ENCODE peak calls at places on chromosomes 13 and 19, in five cellular contexts. One of them, this sample, is unnamed.
A peak's percentile ranks its signal among the peaks of the same experiment; 100 is the strongest.

GRCh38 chr13:107447591-107447990 is 767.7 kb downstream of the LIG4 start:
- DNase-seq in breast epithelium: no peak
- DNase-seq in NB4: no peak
- DNase-seq in tibial nerve: no peak
- DNase-seq in transverse colon: no peak
- DNase-seq in this sample: no peak

GRCh38 chr19:37007587-37008220 is 70.5 kb upstream of the ZNF420 start:
- DNase-seq in NB4: no peak
- DNase-seq in transverse colon: peak; percentile 13
- DNase-seq in tibial nerve: no peak
- DNase-seq in breast epithelium: peak; percentile 45
- DNase-seq in this sample: no peak

GRCh38 chr19:42010245-42011126 is 16.5 kb upstream of the ATP1A3 start:
- DNase-seq in transverse colon: no peak
- DNase-seq in breast epithelium: no peak
- DNase-seq in tibial nerve: no peak
- DNase-seq in NB4: no peak
- DNase-seq in this sample: no peak

GRCh38 chr13:43433691-43434121 is 353.1 kb downstream of the ENOX1 start:
- DNase-seq in NB4: no peak
- DNase-seq in tibial nerve: no peak
- DNase-seq in transverse colon: no peak
- DNase-seq in breast epithelium: no peak
- DNase-seq in this sample: no peak

GRCh38 chr13:46160474-46161066 is 21.4 kb downstream of the LCP1 start:
- DNase-seq in NB4: peak; percentile 88
- DNase-seq in breast epithelium: no peak
- DNase-seq in tibial nerve: no peak
- DNase-seq in transverse colon: no peak
- DNase-seq in this sample: no peak

GRCh38 chr13:107373551-107373950 is 805.6 kb upstream of the ARGLU1 start:
- DNase-seq in transverse colon: no peak
- DNase-seq in NB4: peak; percentile 15
- DNase-seq in tibial nerve: no peak
- DNase-seq in breast epithelium: no peak
- DNase-seq in this sample: no peak

GRCh38 chr13:110714798-110715394 is 1.4 kb downstream of the ING1 start:
- DNase-seq in NB4: peak; percentile 72
- DNase-seq in tibial nerve: peak; percentile 41
- DNase-seq in breast epithelium: peak; percentile 59
- DNase-seq in transverse colon: peak; percentile 63
- DNase-seq in this sample: peak; percentile 67

GRCh38 chr19:11382898-11383705 is 1.0 kb downstream of the EPOR start:
- DNase-seq in tibial nerve: no peak
- DNase-seq in breast epithelium: no peak
- DNase-seq in transverse colon: peak; percentile 64
- DNase-seq in NB4: peak; percentile 72
- DNase-seq in this sample: no peak

GRCh38 chr13:70391678-70392077 is 283.4 kb upstream of the KLHL1 start:
- DNase-seq in tibial nerve: no peak
- DNase-seq in breast epithelium: no peak
- DNase-seq in transverse colon: peak; percentile 66
- DNase-seq in NB4: no peak
- DNase-seq in this sample: no peak

GRCh38 chr13:64556391-64556790 is 2673.7 kb downstream of the PCDH9 start:
- DNase-seq in tibial nerve: no peak
- DNase-seq in breast epithelium: no peak
- DNase-seq in transverse colon: no peak
- DNase-seq in NB4: no peak
- DNase-seq in this sample: no peak

GRCh38 chr13:20408181-20408580 is 117.5 kb downstream of the CRYL1 start:
- DNase-seq in NB4: no peak
- DNase-seq in transverse colon: no peak
- DNase-seq in breast epithelium: no peak
- DNase-seq in tibial nerve: no peak
- DNase-seq in this sample: no peak

GRCh38 chr19:47309038-47309437 is 623 bp upstream of the C5AR1 start:
- DNase-seq in transverse colon: no peak
- DNase-seq in NB4: peak; percentile 52
- DNase-seq in breast epithelium: no peak
- DNase-seq in tibial nerve: no peak
- DNase-seq in this sample: no peak

GRCh38 chr19:10291554-10292205 is 1.9 kb downstream of the ICAM5 start:
- DNase-seq in tibial nerve: no peak
- DNase-seq in breast epithelium: no peak
- DNase-seq in NB4: peak; percentile 67
- DNase-seq in transverse colon: no peak
- DNase-seq in this sample: no peak

GRCh38 chr13:94640676-94641075 is 39.0 kb downstream of the GPR180 start:
- DNase-seq in breast epithelium: no peak
- DNase-seq in NB4: no peak
- DNase-seq in tibial nerve: no peak
- DNase-seq in transverse colon: no peak
- DNase-seq in this sample: no peak

GRCh38 chr13:80884031-80884785 is 543.3 kb upstream of the SPRY2 start:
- DNase-seq in breast epithelium: no peak
- DNase-seq in NB4: no peak
- DNase-seq in transverse colon: no peak
- DNase-seq in tibial nerve: no peak
- DNase-seq in this sample: no peak

GRCh38 chr13:33918199-33918932 is 100.4 kb downstream of the RFC3 start:
- DNase-seq in breast epithelium: no peak
- DNase-seq in transverse colon: no peak
- DNase-seq in tibial nerve: no peak
- DNase-seq in NB4: peak; percentile 73
- DNase-seq in this sample: no peak

GRCh38 chr19:623974-624373 is 9.4 kb downstream of the POLRMT start:
- DNase-seq in transverse colon: no peak
- DNase-seq in NB4: no peak
- DNase-seq in breast epithelium: no peak
- DNase-seq in tibial nerve: peak; percentile 79
- DNase-seq in this sample: no peak

GRCh38 chr13:114313061-114313860 is 1.0 kb upstream of the CHAMP1 start:
- DNase-seq in transverse colon: peak; percentile 16
- DNase-seq in NB4: peak; percentile 46
- DNase-seq in breast epithelium: no peak
- DNase-seq in tibial nerve: no peak
- DNase-seq in this sample: no peak

GRCh38 chr13:103839460-103839859 is 773.2 kb upstream of the SLC10A2 start:
- DNase-seq in NB4: no peak
- DNase-seq in breast epithelium: no peak
- DNase-seq in tibial nerve: no peak
- DNase-seq in transverse colon: no peak
- DNase-seq in this sample: no peak

GRCh38 chr13:46795321-46795720 is 1.6 kb downstream of the ESD start:
- DNase-seq in tibial nerve: no peak
- DNase-seq in transverse colon: no peak
- DNase-seq in NB4: peak; percentile 20
- DNase-seq in breast epithelium: no peak
- DNase-seq in this sample: no peak

GRCh38 chr19:43395561-43395960 is 19.1 kb upstream of the TEX101 start:
- DNase-seq in tibial nerve: no peak
- DNase-seq in breast epithelium: no peak
- DNase-seq in NB4: no peak
- DNase-seq in transverse colon: peak; percentile 38
- DNase-seq in this sample: no peak

GRCh38 chr13:76300688-76301087 is 585.5 kb downstream of the KCTD12 start:
- DNase-seq in tibial nerve: no peak
- DNase-seq in transverse colon: no peak
- DNase-seq in breast epithelium: no peak
- DNase-seq in NB4: no peak
- DNase-seq in this sample: no peak

GRCh38 chr19:13172335-13173128 is 22.3 kb downstream of the IER2 start:
- DNase-seq in NB4: peak; percentile 33
- DNase-seq in transverse colon: peak; percentile 85
- DNase-seq in breast epithelium: peak; percentile 79
- DNase-seq in tibial nerve: peak; percentile 44
- DNase-seq in this sample: peak; percentile 97

GRCh38 chr19:12749938-12750521 is 1.6 kb upstream of the BEST2 start:
- DNase-seq in NB4: peak; percentile 76
- DNase-seq in tibial nerve: no peak
- DNase-seq in transverse colon: peak; percentile 69
- DNase-seq in breast epithelium: no peak
- DNase-seq in this sample: no peak

GRCh38 chr19:7366701-7367420 is 18.1 kb downstream of the ARHGEF18 start:
- DNase-seq in breast epithelium: no peak
- DNase-seq in tibial nerve: no peak
- DNase-seq in transverse colon: no peak
- DNase-seq in NB4: peak; percentile 71
- DNase-seq in this sample: no peak

GRCh38 chr19:15115762-15116615 is 8.8 kb downstream of the SYDE1 start:
- DNase-seq in breast epithelium: no peak
- DNase-seq in transverse colon: no peak
- DNase-seq in tibial nerve: no peak
- DNase-seq in NB4: no peak
- DNase-seq in this sample: no peak
- H3K4me3 ChIP-seq in breast epithelium: no peak overlapping the region
- H3K4me3 ChIP-seq in transverse colon: no peak overlapping the region
- H3K4me3 ChIP-seq in tibial nerve: no peak overlapping the region
- H3K4me3 ChIP-seq in NB4: no peak overlapping the region
- H3K4me3 ChIP-seq in this sample: no peak overlapping the region

GRCh38 chr19:2744113-2744512 is 4.3 kb upstream of the SLC39A3 start:
- DNase-seq in breast epithelium: no peak
- DNase-seq in transverse colon: no peak
- DNase-seq in NB4: no peak
- DNase-seq in tibial nerve: no peak
- DNase-seq in this sample: no peak

GRCh38 chr19:2743099-2743498 is 3.3 kb upstream of the SLC39A3 start:
- DNase-seq in breast epithelium: no peak
- DNase-seq in tibial nerve: no peak
- DNase-seq in transverse colon: no peak
- DNase-seq in NB4: no peak
- DNase-seq in this sample: no peak

GRCh38 chr19:2740314-2740656 is 468 bp upstream of the SLC39A3 start:
- DNase-seq in breast epithelium: no peak
- DNase-seq in tibial nerve: no peak
- DNase-seq in NB4: no peak
- DNase-seq in transverse colon: no peak
- DNase-seq in this sample: no peak

GRCh38 chr19:2736550-2737190 is 3.1 kb downstream of the SLC39A3 start:
- DNase-seq in tibial nerve: no peak
- DNase-seq in breast epithelium: no peak
- DNase-seq in transverse colon: no peak
- DNase-seq in NB4: no peak
- DNase-seq in this sample: no peak

GRCh38 chr19:2739602-2740313 is at the start of gene SLC39A3:
- DNase-seq in breast epithelium: peak; percentile 97
- DNase-seq in transverse colon: peak; percentile 99
- DNase-seq in NB4: peak; percentile 95
- DNase-seq in tibial nerve: peak; percentile 99
- DNase-seq in this sample: peak; percentile 97
- TF ChIP-seq POLR2A in breast epithelium: no peak
- TF ChIP-seq POLR2A in transverse colon: no peak
- TF ChIP-seq POLR2A in NB4: peak; percentile 20
- TF ChIP-seq POLR2A in tibial nerve: no peak
- TF ChIP-seq POLR2A in this sample: no peak

GRCh38 chr13:32245555-32245954 is 69.6 kb downstream of the ZAR1L start:
- DNase-seq in breast epithelium: no peak
- DNase-seq in tibial nerve: no peak
- DNase-seq in transverse colon: no peak
- DNase-seq in NB4: no peak
- DNase-seq in this sample: no peak

GRCh38 chr13:32246468-32246867 is 68.7 kb downstream of the ZAR1L start:
- DNase-seq in transverse colon: peak; percentile 61
- DNase-seq in breast epithelium: peak; percentile 43
- DNase-seq in NB4: peak; percentile 88
- DNase-seq in tibial nerve: no peak
- DNase-seq in this sample: peak; percentile 32

GRCh38 chr13:32252812-32253440 is 62.2 kb downstream of the ZAR1L start:
- DNase-seq in NB4: no peak
- DNase-seq in breast epithelium: no peak
- DNase-seq in transverse colon: no peak
- DNase-seq in tibial nerve: no peak
- DNase-seq in this sample: no peak

GRCh38 chr13:32247887-32248286 is 67.3 kb downstream of the ZAR1L start:
- DNase-seq in tibial nerve: no peak
- DNase-seq in transverse colon: no peak
- DNase-seq in NB4: no peak
- DNase-seq in breast epithelium: no peak
- DNase-seq in this sample: no peak

DNA sequence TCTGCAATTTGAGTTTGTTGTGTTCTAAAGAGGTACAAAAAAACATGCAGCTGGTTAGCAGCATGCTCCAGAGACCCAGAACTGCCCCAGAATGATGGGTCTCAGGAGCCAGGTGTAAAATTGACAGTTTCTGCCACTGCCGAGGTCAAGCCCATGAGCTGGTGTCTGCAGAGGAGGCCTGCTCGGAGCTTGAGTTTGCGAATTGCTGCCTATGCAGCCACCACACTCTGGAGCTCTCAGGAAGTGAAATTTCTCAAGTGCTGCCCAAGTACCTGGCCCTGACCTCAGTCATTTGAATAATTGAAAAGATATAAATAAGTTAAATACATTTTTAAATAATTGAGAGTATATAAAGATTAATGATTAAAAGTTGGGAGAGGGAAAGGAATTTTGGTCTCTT is 66.4 kb downstream of the ZAR1L start:
- DNase-seq in NB4: peak; percentile 46
- DNase-seq in breast epithelium: no peak
- DNase-seq in transverse colon: peak; percentile 17
- DNase-seq in tibial nerve: no peak
- DNase-seq in this sample: no peak
- H3K4me3 ChIP-seq in NB4: no peak overlapping the region
- H3K4me3 ChIP-seq in breast epithelium: no peak overlapping the region
- H3K4me3 ChIP-seq in transverse colon: no peak overlapping the region
- H3K4me3 ChIP-seq in tibial nerve: no peak overlapping the region
- H3K4me3 ChIP-seq in this sample: no peak overlapping the region

GRCh38 chr19:17758528-17758927 is 7.3 kb downstream of the FCHO1 start:
- DNase-seq in tibial nerve: no peak
- DNase-seq in NB4: no peak
- DNase-seq in breast epithelium: no peak
- DNase-seq in transverse colon: no peak
- DNase-seq in this sample: no peak
- TF ChIP-seq POLR2A in tibial nerve: no peak
- TF ChIP-seq POLR2A in NB4: no peak
- TF ChIP-seq POLR2A in breast epithelium: no peak
- TF ChIP-seq POLR2A in transverse colon: no peak
- TF ChIP-seq POLR2A in this sample: no peak